ENCODE peak calls at places on chromosomes 2 and 18, in five cellular contexts. A is upper lobe of left lung; P is CD8-positive, alpha-beta T cell; U is WERI-Rb-1; Q is heart right ventricle. H is an unnamed sample.

GRCh38 chr2:174074831-174075230 is 109.7 kb upstream of the SP3 start:
- DNase-seq in A (no peak), P (no peak), U (no peak), Q (no peak), H (no peak)

GRCh38 chr18:8765692-8766463 is 60.5 kb downstream of the MTCL1 start:
- DNase-seq in A (no peak), P (no peak), U (no peak), Q (no peak), H (no peak)

GRCh38 chr18:59446012-59446411 is 86.9 kb upstream of the LMAN1 start:
- DNase-seq in A (no peak), P (no peak), U (no peak), Q (no peak), H (no peak)

GRCh38 chr2:12262681-12263436 is 453.9 kb upstream of the TRIB2 start:
- DNase-seq in A (no peak), P (no peak), U (no peak), Q (no peak), H (no peak)

GRCh38 chr18:77072566-77072965 is 60.0 kb downstream of the MBP start:
- DNase-seq in A (no peak), P (no peak), U (no peak), Q (no peak), H (no peak)

GRCh38 chr2:6921321-6921922 is 4.2 kb downstream of the RNF144A start:
- DNase-seq in A (peak; percentile 27), P (no peak), U (no peak), Q (peak; percentile 25), H (no peak)

GRCh38 chr2:43032248-43032893 is 194.0 kb downstream of the ZFP36L2 start:
- DNase-seq in A (peak; percentile 36), P (no peak), U (no peak), Q (peak; percentile 74), H (no peak)

GRCh38 chr18:12534820-12535219 is 123.1 kb downstream of the SPIRE1 start:
- DNase-seq in A (no peak), P (no peak), U (no peak), Q (no peak), H (no peak)

GRCh38 chr2:159045545-159046454 is 77.4 kb downstream of the TANC1 start:
- DNase-seq in A (no peak), P (no peak), U (no peak), Q (no peak), H (no peak)

GRCh38 chr2:236309669-236310029 is 45.4 kb upstream of the ASB18 start:
- DNase-seq in A (no peak), P (no peak), U (peak; percentile 42), Q (no peak), H (no peak)

GRCh38 chr2:157627594-157628281 is 926 bp downstream of the ACVR1C start:
- DNase-seq in A (no peak), P (no peak), U (peak; percentile 17), Q (no peak), H (peak; percentile 39)

GRCh38 chr2:97718051-97718882 is 4.9 kb downstream of the ZAP70 start:
- DNase-seq in A (peak; percentile 49), P (peak; percentile 58), U (no peak), Q (no peak), H (peak; percentile 69)

GRCh38 chr2:46805401-46805951 is 110.1 kb downstream of the MCFD2 start:
- DNase-seq in A (no peak), P (no peak), U (no peak), Q (no peak), H (no peak)

GRCh38 chr18:12086249-12086648 is 7.4 kb upstream of the ANKRD62 start:
- DNase-seq in A (peak; percentile 79), P (no peak), U (no peak), Q (peak; percentile 8), H (no peak)

GRCh38 chr2:198807131-198807530 is 650.6 kb downstream of the SATB2 start:
- DNase-seq in A (no peak), P (no peak), U (no peak), Q (no peak), H (no peak)

GRCh38 chr2:27990030-27990590 is 99.6 kb downstream of the BABAM2 start:
- DNase-seq in A (no peak), P (no peak), U (no peak), Q (no peak), H (no peak)

GRCh38 chr2:206936456-206937222 is 2.7 kb upstream of the CPO start:
- DNase-seq in A (no peak), P (no peak), U (no peak), Q (no peak), H (no peak)

GRCh38 chr2:199602271-199602895 is 144.6 kb upstream of the SATB2 start:
- DNase-seq in A (no peak), P (no peak), U (peak; percentile 47), Q (no peak), H (no peak)

GRCh38 chr2:42249887-42250286 is 80.7 kb downstream of the EML4 start:
- DNase-seq in A (no peak), P (no peak), U (no peak), Q (no peak), H (no peak)

GRCh38 chr2:240433973-240434727 is 1.3 kb upstream of the GPC1 start:
- DNase-seq in A (peak; percentile 49), P (no peak), U (peak; percentile 8), Q (peak; percentile 22), H (no peak)

GRCh38 chr2:28469947-28470585 is 25.8 kb upstream of the PLB1 start:
- DNase-seq in A (no peak), P (no peak), U (no peak), Q (no peak), H (no peak)

GRCh38 chr18:54503495-54503894 is 87.5 kb upstream of the DYNAP start:
- DNase-seq in A (no peak), P (no peak), U (no peak), Q (no peak), H (no peak)

GRCh38 chr18:52343138-52343537 is 3.1 kb downstream of the DCC start:
- DNase-seq in A (no peak), P (no peak), U (peak; percentile 24), Q (no peak), H (no peak)

GRCh38 chr18:67232991-67233390 is 283.5 kb downstream of the DSEL start:
- DNase-seq in A (no peak), P (no peak), U (no peak), Q (no peak), H (no peak)

GRCh38 chr2:120468136-120468535 is 122.2 kb downstream of the INHBB start:
- DNase-seq in A (no peak), P (no peak), U (no peak), Q (no peak), H (no peak)

GRCh38 chr2:111119847-111120252 is 864 bp upstream of the BCL2L11 start:
- DNase-seq in A (no peak), P (no peak), U (no peak), Q (peak; percentile 18), H (no peak)

GRCh38 chr2:2825062-2825461 is 494.0 kb upstream of the MYT1L start:
- DNase-seq in A (no peak), P (no peak), U (no peak), Q (no peak), H (no peak)

DNA sequence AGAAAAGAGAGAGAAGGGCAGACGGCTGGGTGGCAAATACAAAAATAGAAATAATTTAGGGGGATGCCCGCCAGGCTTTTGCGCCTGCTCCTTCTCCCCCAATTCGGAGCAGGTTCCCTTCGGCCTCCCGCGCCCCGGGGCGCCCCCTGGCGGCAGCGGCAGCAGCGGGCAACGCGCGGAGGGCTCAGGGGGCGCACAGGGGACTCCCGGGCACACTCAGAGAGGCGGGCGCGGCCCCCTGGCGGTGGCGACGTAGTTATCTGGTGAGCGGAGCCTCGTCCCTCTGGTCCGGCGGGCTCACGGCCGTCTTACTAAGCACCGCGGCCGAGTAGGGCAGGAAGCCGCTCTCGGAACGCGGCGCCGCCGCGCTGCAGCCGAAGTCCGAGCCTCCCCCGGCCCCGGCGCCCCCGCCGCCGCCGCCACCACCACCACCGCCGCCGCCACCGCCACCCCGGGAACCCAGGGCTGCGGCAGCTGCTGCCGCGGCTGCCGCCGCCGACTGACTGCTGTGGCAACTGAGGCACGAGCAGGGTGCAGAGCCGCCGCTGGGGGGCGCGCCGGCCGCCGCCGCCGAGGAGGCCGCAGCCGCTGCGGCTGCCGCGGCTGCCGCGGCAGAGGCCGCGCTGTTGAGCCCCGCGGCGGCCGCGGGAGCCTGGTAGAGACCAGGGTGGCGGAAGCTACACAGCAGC is 3.8 kb downstream of the EVX2 start:
- DNase-seq in A (peak; percentile 88), P (no peak), U (peak; percentile 86), Q (peak; percentile 47), H (no peak)
- TF ChIP-seq CTCF in A (peak; percentile 37), P (no peak), U (peak; percentile 81), Q (peak; percentile 73), H (no peak)

GRCh38 chr2:82996217-82996616 is 1462.9 kb downstream of the SUCLG1 start:
- DNase-seq in A (no peak), P (no peak), U (no peak), Q (no peak), H (no peak)

GRCh38 chr2:82993631-82994030 is 1465.4 kb downstream of the SUCLG1 start:
- DNase-seq in A (no peak), P (no peak), U (no peak), Q (no peak), H (no peak)

GRCh38 chr2:82994186-82994585 is 1464.9 kb downstream of the SUCLG1 start:
- DNase-seq in A (no peak), P (no peak), U (no peak), Q (no peak), H (no peak)

GRCh38 chr2:82998770-82999169 is 1460.3 kb downstream of the SUCLG1 start:
- DNase-seq in A (no peak), P (no peak), U (no peak), Q (no peak), H (no peak)

GRCh38 chr2:82992948-82993347 is 1466.1 kb downstream of the SUCLG1 start:
- DNase-seq in A (no peak), P (no peak), U (no peak), Q (no peak), H (no peak)
- H3K27ac ChIP-seq in A (no peak overlapping the region), P (no peak overlapping the region), U (no peak overlapping the region), Q (no peak overlapping the region), H (no peak overlapping the region)

GRCh38 chr18:22164337-22165048 is 4.9 kb upstream of the GATA6 start:
- DNase-seq in A (no peak), P (no peak), U (no peak), Q (no peak), H (no peak)

GRCh38 chr18:22165049-22165602 is 4.3 kb upstream of the GATA6 start:
- DNase-seq in A (peak; percentile 85), P (no peak), U (no peak), Q (peak; percentile 34), H (no peak)

GRCh38 chr18:22165603-22166069 is 3.8 kb upstream of the GATA6 start:
- DNase-seq in A (peak; percentile 86), P (no peak), U (no peak), Q (no peak), H (no peak)

GRCh38 chr18:22166070-22166972 is 3.1 kb upstream of the GATA6 start:
- DNase-seq in A (peak; percentile 85), P (no peak), U (no peak), Q (peak; percentile 70), H (no peak)

GRCh38 chr18:22163432-22163831 is 6.0 kb upstream of the GATA6 start:
- DNase-seq in A (no peak), P (no peak), U (no peak), Q (no peak), H (no peak)
- H3K27me3 ChIP-seq in A (peaks cover 8% of the 10 kb centered on the region), P (peaks cover 46% of the 10 kb centered on the region), U (peaks cover 92% of the 10 kb centered on the region), Q (no peaks in the 10 kb centered on the region), H (peaks cover 63% of the 10 kb centered on the region)

DNA sequence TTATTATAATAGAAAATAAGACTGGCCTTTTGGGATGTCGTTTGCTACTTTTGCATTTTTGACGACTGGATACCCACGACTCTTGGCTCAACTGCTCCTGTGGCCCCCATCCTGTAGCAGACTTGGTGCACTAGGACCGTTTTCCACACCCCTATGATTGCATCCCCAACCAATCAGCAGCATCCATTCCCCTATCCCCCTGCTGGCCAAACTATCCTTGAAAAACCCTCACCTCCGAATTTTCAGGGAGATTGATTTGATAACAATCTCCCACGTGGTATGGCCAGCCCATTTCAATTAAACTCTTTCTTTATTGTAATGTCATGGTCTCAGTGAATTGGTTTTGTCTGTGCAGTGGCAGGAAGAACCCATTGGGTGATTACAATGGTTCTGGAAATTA is 37.9 kb upstream of the TTR start:
- DNase-seq in A (no peak), P (no peak), U (no peak), Q (no peak), H (no peak)
- TF ChIP-seq CTCF in A (no peak), P (no peak), U (peak; percentile 4), Q (no peak), H (no peak)

H was measured in CD4-positive, alpha-beta T cell.